ENCODE peak calls at places on chromosome 7, in six cellular contexts. One of them, this sample, is unnamed.

GRCh38 chr7:69962077-69962855 is 364.0 kb downstream of the AUTS2 start:
- DNase-seq in stomach: peak
- DNase-seq in sigmoid colon: no peak
- DNase-seq in GM12865: no peak
- DNase-seq in GM20000: no peak
- DNase-seq in choroid plexus epithelial cell: no peak
- DNase-seq in this sample: no peak

GRCh38 chr7:75937958-75938786 is 23.2 kb downstream of the POR start:
- DNase-seq in sigmoid colon: peak
- DNase-seq in choroid plexus epithelial cell: peak
- DNase-seq in GM20000: no peak
- DNase-seq in GM12865: no peak
- DNase-seq in stomach: no peak
- DNase-seq in this sample: no peak

GRCh38 chr7:78121878-78122277 is 323.3 kb downstream of the PHTF2 start:
- DNase-seq in GM20000: no peak
- DNase-seq in sigmoid colon: no peak
- DNase-seq in GM12865: no peak
- DNase-seq in choroid plexus epithelial cell: no peak
- DNase-seq in stomach: no peak
- DNase-seq in this sample: no peak

GRCh38 chr7:100162874-100163533 is 4.5 kb upstream of the TRAPPC14 start:
- DNase-seq in choroid plexus epithelial cell: no peak
- DNase-seq in GM12865: no peak
- DNase-seq in sigmoid colon: no peak
- DNase-seq in stomach: no peak
- DNase-seq in GM20000: no peak
- DNase-seq in this sample: peak

GRCh38 chr7:129721139-129721538 is 109.6 kb downstream of the NRF1 start:
- DNase-seq in GM12865: no peak
- DNase-seq in choroid plexus epithelial cell: peak
- DNase-seq in stomach: no peak
- DNase-seq in sigmoid colon: no peak
- DNase-seq in GM20000: no peak
- DNase-seq in this sample: no peak

GRCh38 chr7:106166651-106167342 is 54.7 kb upstream of the SYPL1 start:
- DNase-seq in GM12865: peak
- DNase-seq in GM20000: peak
- DNase-seq in stomach: peak
- DNase-seq in choroid plexus epithelial cell: peak
- DNase-seq in sigmoid colon: no peak
- DNase-seq in this sample: peak

GRCh38 chr7:137950967-137951366 is 50.9 kb downstream of the CREB3L2 start:
- DNase-seq in sigmoid colon: no peak
- DNase-seq in choroid plexus epithelial cell: no peak
- DNase-seq in stomach: no peak
- DNase-seq in GM20000: no peak
- DNase-seq in GM12865: no peak
- DNase-seq in this sample: no peak

GRCh38 chr7:192035-192649 is at the start of gene FAM20C:
- DNase-seq in GM20000: no peak
- DNase-seq in sigmoid colon: peak
- DNase-seq in choroid plexus epithelial cell: peak
- DNase-seq in stomach: peak
- DNase-seq in GM12865: no peak
- DNase-seq in this sample: peak

GRCh38 chr7:50595538-50596102 is 30.4 kb upstream of the DDC start:
- DNase-seq in choroid plexus epithelial cell: peak
- DNase-seq in GM20000: no peak
- DNase-seq in GM12865: peak
- DNase-seq in sigmoid colon: no peak
- DNase-seq in stomach: no peak
- DNase-seq in this sample: no peak

GRCh38 chr7:119720541-119720940 is 552.4 kb upstream of the KCND2 start:
- DNase-seq in stomach: no peak
- DNase-seq in GM20000: no peak
- DNase-seq in GM12865: no peak
- DNase-seq in sigmoid colon: no peak
- DNase-seq in choroid plexus epithelial cell: peak
- DNase-seq in this sample: no peak

GRCh38 chr7:27663989-27664331 is 1.3 kb upstream of the HIBADH start:
- DNase-seq in sigmoid colon: no peak
- DNase-seq in stomach: no peak
- DNase-seq in GM20000: no peak
- DNase-seq in choroid plexus epithelial cell: no peak
- DNase-seq in GM12865: no peak
- DNase-seq in this sample: no peak

GRCh38 chr7:104548861-104549260 is 220.5 kb downstream of the LHFPL3 start:
- DNase-seq in stomach: no peak
- DNase-seq in sigmoid colon: no peak
- DNase-seq in GM20000: no peak
- DNase-seq in GM12865: no peak
- DNase-seq in choroid plexus epithelial cell: no peak
- DNase-seq in this sample: no peak

GRCh38 chr7:151286148-151286547 is 37.7 kb upstream of the SMARCD3 start:
- DNase-seq in stomach: no peak
- DNase-seq in sigmoid colon: no peak
- DNase-seq in choroid plexus epithelial cell: no peak
- DNase-seq in GM20000: no peak
- DNase-seq in GM12865: no peak
- DNase-seq in this sample: no peak

GRCh38 chr7:111508387-111508786 is 53.9 kb downstream of the IMMP2L start:
- DNase-seq in GM12865: no peak
- DNase-seq in GM20000: no peak
- DNase-seq in choroid plexus epithelial cell: no peak
- DNase-seq in stomach: no peak
- DNase-seq in sigmoid colon: no peak
- DNase-seq in this sample: no peak

GRCh38 chr7:105896407-105896842 is 20.0 kb upstream of the ATXN7L1 start:
- DNase-seq in stomach: no peak
- DNase-seq in sigmoid colon: no peak
- DNase-seq in GM12865: no peak
- DNase-seq in choroid plexus epithelial cell: no peak
- DNase-seq in GM20000: no peak
- DNase-seq in this sample: no peak

GRCh38 chr7:32033006-32033405 is 37.2 kb downstream of the PDE1C start:
- DNase-seq in GM20000: no peak
- DNase-seq in stomach: no peak
- DNase-seq in choroid plexus epithelial cell: no peak
- DNase-seq in GM12865: no peak
- DNase-seq in sigmoid colon: no peak
- DNase-seq in this sample: no peak

GRCh38 chr7:68613405-68613804 is 984.9 kb upstream of the AUTS2 start:
- DNase-seq in GM20000: no peak
- DNase-seq in stomach: no peak
- DNase-seq in GM12865: no peak
- DNase-seq in sigmoid colon: no peak
- DNase-seq in choroid plexus epithelial cell: no peak
- DNase-seq in this sample: no peak

GRCh38 chr7:134042307-134042706 is 84.8 kb upstream of the LRGUK start:
- DNase-seq in GM12865: no peak
- DNase-seq in GM20000: no peak
- DNase-seq in sigmoid colon: no peak
- DNase-seq in choroid plexus epithelial cell: no peak
- DNase-seq in stomach: no peak
- DNase-seq in this sample: no peak

GRCh38 chr7:151659219-151659618 is 139.5 kb upstream of the RHEB start:
- DNase-seq in stomach: no peak
- DNase-seq in choroid plexus epithelial cell: no peak
- DNase-seq in sigmoid colon: no peak
- DNase-seq in GM20000: no peak
- DNase-seq in GM12865: no peak
- DNase-seq in this sample: no peak

GRCh38 chr7:98314469-98314868 is 33.0 kb downstream of the BRI3 start:
- DNase-seq in stomach: no peak
- DNase-seq in GM12865: peak
- DNase-seq in sigmoid colon: no peak
- DNase-seq in GM20000: peak
- DNase-seq in choroid plexus epithelial cell: no peak
- DNase-seq in this sample: peak

GRCh38 chr7:151632750-151633515 is 113.2 kb upstream of the RHEB start:
- DNase-seq in stomach: peak
- DNase-seq in sigmoid colon: peak
- DNase-seq in GM20000: peak
- DNase-seq in choroid plexus epithelial cell: peak
- DNase-seq in GM12865: peak
- DNase-seq in this sample: peak

GRCh38 chr7:90262438-90262837 is 17.5 kb downstream of the CFAP69 start:
- DNase-seq in choroid plexus epithelial cell: peak
- DNase-seq in sigmoid colon: no peak
- DNase-seq in GM12865: peak
- DNase-seq in GM20000: peak
- DNase-seq in stomach: no peak
- DNase-seq in this sample: peak

GRCh38 chr7:112157072-112157471 is 49.1 kb downstream of the DOCK4 start:
- DNase-seq in stomach: no peak
- DNase-seq in GM20000: no peak
- DNase-seq in sigmoid colon: no peak
- DNase-seq in GM12865: no peak
- DNase-seq in choroid plexus epithelial cell: peak
- DNase-seq in this sample: no peak

GRCh38 chr7:34155225-34155908 is 250.0 kb downstream of the BMPER start:
- DNase-seq in GM12865: no peak
- DNase-seq in stomach: no peak
- DNase-seq in choroid plexus epithelial cell: peak
- DNase-seq in sigmoid colon: peak
- DNase-seq in GM20000: no peak
- DNase-seq in this sample: no peak

GRCh38 chr7:1151156-1151555 is 8.8 kb downstream of the ZFAND2A start:
- DNase-seq in GM20000: no peak
- DNase-seq in stomach: no peak
- DNase-seq in sigmoid colon: no peak
- DNase-seq in choroid plexus epithelial cell: no peak
- DNase-seq in GM12865: no peak
- DNase-seq in this sample: no peak

GRCh38 chr7:107505997-107506682 is 36.3 kb downstream of the GPR22 start:
- DNase-seq in GM12865: peak
- DNase-seq in sigmoid colon: no peak
- DNase-seq in stomach: peak
- DNase-seq in GM20000: no peak
- DNase-seq in choroid plexus epithelial cell: peak
- DNase-seq in this sample: no peak

GRCh38 chr7:4747013-4747412 is 28.4 kb upstream of the AP5Z1 start:
- DNase-seq in stomach: no peak
- DNase-seq in GM20000: no peak
- DNase-seq in sigmoid colon: no peak
- DNase-seq in choroid plexus epithelial cell: no peak
- DNase-seq in GM12865: no peak
- DNase-seq in this sample: no peak

GRCh38 chr7:69912846-69913245 is 314.6 kb downstream of the AUTS2 start:
- DNase-seq in sigmoid colon: no peak
- DNase-seq in GM12865: no peak
- DNase-seq in choroid plexus epithelial cell: peak
- DNase-seq in stomach: no peak
- DNase-seq in GM20000: no peak
- DNase-seq in this sample: no peak

DNA sequence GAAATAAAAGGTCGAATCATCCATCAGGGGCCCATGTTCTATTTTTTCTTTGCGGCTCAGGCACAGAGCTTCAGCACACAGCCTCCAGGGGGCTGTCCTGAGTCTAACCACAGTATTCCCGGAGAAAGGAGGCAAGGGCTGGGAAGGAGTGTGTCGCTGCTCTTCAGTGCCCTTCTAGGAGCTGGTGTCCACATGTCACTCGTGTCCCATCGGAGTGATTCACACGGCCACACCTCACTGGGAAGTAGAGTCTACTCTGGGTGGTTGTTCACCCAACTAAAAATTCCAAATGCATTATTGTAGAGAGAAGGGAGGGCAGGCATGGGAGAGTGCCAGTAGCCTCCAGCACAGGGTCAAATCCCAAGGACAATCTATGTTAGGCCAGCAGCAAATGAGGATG is 114.8 kb upstream of the LANCL2 start:
- DNase-seq in sigmoid colon: no peak
- DNase-seq in GM20000: no peak
- DNase-seq in GM12865: no peak
- DNase-seq in choroid plexus epithelial cell: peak
- DNase-seq in stomach: peak
- DNase-seq in this sample: no peak
- TF ChIP-seq CTCF in sigmoid colon: no peak
- TF ChIP-seq CTCF in GM20000: no peak
- TF ChIP-seq CTCF in GM12865: peak
- TF ChIP-seq CTCF in choroid plexus epithelial cell: peak
- TF ChIP-seq CTCF in stomach: peak
- TF ChIP-seq CTCF in this sample: no peak

DNA sequence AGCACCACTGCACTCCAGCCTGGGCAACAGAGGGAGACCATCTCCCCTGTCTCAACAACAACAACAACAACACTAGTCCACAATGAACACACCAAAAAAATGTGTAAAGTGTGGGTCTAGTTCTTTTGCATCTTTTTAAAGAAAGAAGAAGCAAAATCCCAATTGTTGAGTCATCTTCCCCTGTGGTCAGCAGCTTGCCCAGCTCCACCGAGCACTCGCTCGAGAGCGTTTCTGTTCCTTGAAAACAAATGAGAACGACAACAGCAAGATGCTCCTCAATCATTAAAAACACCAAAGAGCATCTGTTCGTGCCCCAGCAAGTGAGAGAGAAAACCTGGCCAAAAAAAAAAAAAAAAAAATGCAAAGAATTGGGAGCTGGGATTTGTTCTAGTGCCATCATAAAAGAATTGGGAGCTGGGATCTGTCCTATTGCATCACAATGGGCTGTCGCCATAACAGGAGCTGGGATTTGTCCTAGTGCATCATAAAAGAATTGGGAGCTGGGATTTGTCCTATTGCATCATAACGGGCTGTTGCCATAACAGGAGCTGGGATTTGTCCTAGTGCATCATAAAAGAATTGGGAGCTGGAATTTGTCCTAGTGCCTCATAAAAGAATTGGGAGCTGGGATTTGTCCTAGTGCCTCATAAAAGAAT is 118.1 kb downstream of the PTPRN2 start:
- DNase-seq in choroid plexus epithelial cell: peak
- DNase-seq in GM12865: no peak
- DNase-seq in GM20000: no peak
- DNase-seq in sigmoid colon: no peak
- DNase-seq in stomach: no peak
- DNase-seq in this sample: no peak
- TF ChIP-seq CTCF in choroid plexus epithelial cell: no peak
- TF ChIP-seq CTCF in GM12865: no peak
- TF ChIP-seq CTCF in GM20000: no peak
- TF ChIP-seq CTCF in sigmoid colon: no peak
- TF ChIP-seq CTCF in stomach: no peak
- TF ChIP-seq CTCF in this sample: no peak

DNA sequence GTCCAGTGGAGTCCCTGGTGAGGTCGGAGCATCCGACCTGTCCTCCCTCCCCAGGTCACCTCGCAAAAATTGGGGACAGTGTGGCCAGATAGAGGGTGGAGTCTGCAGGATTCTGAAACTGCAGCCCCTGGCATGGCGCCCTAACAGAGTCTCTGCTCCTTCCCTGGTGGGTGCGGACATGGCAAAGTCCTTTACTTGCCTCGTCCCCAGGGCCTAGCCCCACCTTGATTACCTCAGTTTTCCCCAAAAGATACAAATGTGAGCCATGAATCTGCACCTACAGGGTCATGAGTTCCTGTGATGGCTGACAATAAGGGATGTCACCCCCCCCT is 47.7 kb downstream of the NPVF start:
- DNase-seq in choroid plexus epithelial cell: no peak
- DNase-seq in GM12865: no peak
- DNase-seq in sigmoid colon: no peak
- DNase-seq in GM20000: no peak
- DNase-seq in stomach: no peak
- DNase-seq in this sample: no peak
- TF ChIP-seq CTCF in choroid plexus epithelial cell: no peak
- TF ChIP-seq CTCF in GM12865: no peak
- TF ChIP-seq CTCF in sigmoid colon: no peak
- TF ChIP-seq CTCF in GM20000: no peak
- TF ChIP-seq CTCF in stomach: no peak
- TF ChIP-seq CTCF in this sample: no peak

GRCh38 chr7:73615886-73616285 is 8.4 kb downstream of the MLXIPL start:
- DNase-seq in sigmoid colon: no peak
- DNase-seq in GM20000: no peak
- DNase-seq in GM12865: no peak
- DNase-seq in choroid plexus epithelial cell: peak
- DNase-seq in stomach: no peak
- DNase-seq in this sample: no peak
- TF ChIP-seq CTCF in sigmoid colon: no peak
- TF ChIP-seq CTCF in GM20000: no peak
- TF ChIP-seq CTCF in GM12865: no peak
- TF ChIP-seq CTCF in choroid plexus epithelial cell: peak
- TF ChIP-seq CTCF in stomach: no peak
- TF ChIP-seq CTCF in this sample: no peak